ENCODE peak calls at places on chromosomes 16 and 17, in six cellular contexts. U is GM23248, J is neural progenitor cell, A is GM23338, S is MM.1S, L is hepatocyte. V is an unnamed sample.

GRCh38 chr17:75587718-75588545 is at the start of gene MYO15B:
- DNase-seq in U (peak; percentile 32), J (peak; percentile 83), A (peak; percentile 79), S (no peak), L (peak; percentile 75), V (no peak)

GRCh38 chr17:3796110-3796821 is 4.7 kb downstream of the ITGAE start:
- DNase-seq in U (no peak), J (no peak), A (no peak), S (no peak), L (no peak), V (no peak)

GRCh38 chr16:88662843-88663606 is at the start of gene MVD:
- DNase-seq in U (peak; percentile 99), J (peak; percentile 99), A (peak; percentile 98), S (peak; percentile 91), L (peak; percentile 99), V (peak; percentile 94)

GRCh38 chr17:27430882-27431491 is 25.3 kb upstream of the KSR1 start:
- DNase-seq in U (peak; percentile 59), J (peak; percentile 20), A (peak; percentile 67), S (no peak), L (peak; percentile 52), V (peak; percentile 57)

GRCh38 chr17:52673791-52674190 is 515.3 kb upstream of the CA10 start:
- DNase-seq in U (no peak), J (no peak), A (no peak), S (no peak), L (no peak), V (peak; percentile 11)

GRCh38 chr16:25692307-25692706 is 548 bp downstream of the HS3ST4 start:
- DNase-seq in U (peak; percentile 9), J (peak; percentile 66), A (peak; percentile 38), S (no peak), L (peak; percentile 57), V (no peak)

GRCh38 chr16:66619534-66620418 is 15.3 kb downstream of the CMTM3 start:
- DNase-seq in U (peak; percentile 81), J (no peak), A (no peak), S (no peak), L (no peak), V (no peak)

GRCh38 chr16:17224859-17225258 is 245.9 kb downstream of the XYLT1 start:
- DNase-seq in U (peak; percentile 78), J (no peak), A (no peak), S (no peak), L (peak; percentile 14), V (no peak)

GRCh38 chr17:74532115-74532514 is 840 bp upstream of the CD300LB start:
- DNase-seq in U (no peak), J (no peak), A (peak; percentile 86), S (peak; percentile 34), L (no peak), V (no peak)

GRCh38 chr17:83109793-83110645 is 30.6 kb downstream of the METRNL start:
- DNase-seq in U (peak; percentile 99), J (no peak), A (no peak), S (no peak), L (peak; percentile 91), V (peak; percentile 96)

GRCh38 chr16:47574091-47575054 is 113.2 kb downstream of the PHKB start:
- DNase-seq in U (peak; percentile 71), J (peak; percentile 5), A (peak; percentile 32), S (peak; percentile 57), L (no peak), V (peak; percentile 20)

GRCh38 chr17:59814685-59815084 is 78.1 kb downstream of the TUBD1 start:
- DNase-seq in U (no peak), J (no peak), A (no peak), S (no peak), L (no peak), V (no peak)

GRCh38 chr17:62045517-62045916 is 19.6 kb downstream of the MED13 start:
- DNase-seq in U (no peak), J (no peak), A (no peak), S (peak; percentile 19), L (no peak), V (no peak)

GRCh38 chr17:65039349-65039988 is 17.1 kb downstream of the GNA13 start:
- DNase-seq in U (no peak), J (no peak), A (no peak), S (peak; percentile 91), L (no peak), V (peak; percentile 86)

GRCh38 chr16:24088767-24089166 is 167.4 kb upstream of the CACNG3 start:
- DNase-seq in U (no peak), J (no peak), A (peak; percentile 16), S (no peak), L (peak; percentile 13), V (no peak)

GRCh38 chr16:12130691-12131302 is 154.3 kb downstream of the SNX29 start:
- DNase-seq in U (no peak), J (no peak), A (no peak), S (no peak), L (no peak), V (no peak)

GRCh38 chr17:70048020-70048419 is 27.0 kb upstream of the KCNJ16 start:
- DNase-seq in U (no peak), J (no peak), A (no peak), S (no peak), L (no peak), V (no peak)
- H2AFZ ChIP-seq in U (no peak overlapping the region), J (no peak overlapping the region), A (no peak overlapping the region), S (no peak overlapping the region), L (no peak overlapping the region), V (no peak overlapping the region)

DNA sequence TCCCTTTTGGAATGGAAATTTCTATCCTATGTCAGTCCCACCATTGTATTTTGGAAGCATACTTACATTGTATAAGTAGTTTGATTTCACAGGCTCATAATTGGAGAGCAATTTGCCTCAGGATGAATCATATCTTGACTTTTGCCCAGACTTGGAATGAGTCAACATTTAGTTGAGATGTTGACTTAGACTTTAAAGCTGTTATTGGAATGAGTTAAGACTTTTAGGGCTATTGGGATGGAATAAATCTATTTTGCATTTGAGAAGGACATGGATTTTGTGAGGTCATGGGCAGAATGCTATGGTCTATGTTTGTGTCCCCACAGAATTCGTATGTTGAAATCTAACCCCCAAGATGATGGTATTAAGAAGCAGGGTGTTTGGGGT is 12.2 kb upstream of the ZNF594 start:
- DNase-seq in U (peak; percentile 83), J (no peak), A (no peak), S (no peak), L (no peak), V (peak; percentile 50)
- TF ChIP-seq EZH2phosphoT487 in U (no peak), J (no peak), A (no peak), S (no peak), L (no peak), V (no peak)

GRCh38 chr17:5438716-5439445 is at the start of gene C1QBP:
- DNase-seq in U (peak; percentile 95), J (peak; percentile 96), A (peak; percentile 96), S (peak; percentile 97), L (peak; percentile 96), V (peak; percentile 94)

GRCh38 chr17:5437721-5438317 is 1.1 kb downstream of the C1QBP start:
- DNase-seq in U (peak; percentile 72), J (no peak), A (no peak), S (no peak), L (no peak), V (peak; percentile 72)

GRCh38 chr17:5443728-5444127 is 4.8 kb upstream of the C1QBP start:
- DNase-seq in U (no peak), J (no peak), A (no peak), S (no peak), L (no peak), V (no peak)

GRCh38 chr17:5434984-5435383 is 4.0 kb downstream of the C1QBP start:
- DNase-seq in U (no peak), J (no peak), A (no peak), S (no peak), L (no peak), V (no peak)

DNA sequence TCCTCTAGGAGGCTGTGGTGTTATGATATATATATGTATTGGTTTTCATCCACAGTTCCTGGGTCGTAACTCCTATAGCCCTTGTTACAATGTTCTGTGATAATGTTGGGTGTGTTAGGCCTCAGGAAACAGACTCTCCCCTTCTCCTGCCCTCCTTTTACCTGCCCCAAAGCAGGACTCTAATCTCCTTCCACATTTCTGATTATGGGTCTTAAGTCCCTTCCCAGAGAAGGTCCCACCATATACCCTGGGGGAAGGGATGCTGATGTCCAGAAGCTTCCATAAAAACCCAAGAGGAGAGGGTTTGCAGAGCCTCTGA is 450 bp upstream of the C1QBP start:
- DNase-seq in U (no peak), J (no peak), A (no peak), S (no peak), L (no peak), V (no peak)
- H2AFZ ChIP-seq in U (peak overlapping the region; percentile 83), J (peak overlapping the region; percentile 43), A (peak overlapping the region; percentile 65), S (peak overlapping the region; percentile 80), L (peak overlapping the region; percentile 36), V (peak overlapping the region; percentile 57)

DNA sequence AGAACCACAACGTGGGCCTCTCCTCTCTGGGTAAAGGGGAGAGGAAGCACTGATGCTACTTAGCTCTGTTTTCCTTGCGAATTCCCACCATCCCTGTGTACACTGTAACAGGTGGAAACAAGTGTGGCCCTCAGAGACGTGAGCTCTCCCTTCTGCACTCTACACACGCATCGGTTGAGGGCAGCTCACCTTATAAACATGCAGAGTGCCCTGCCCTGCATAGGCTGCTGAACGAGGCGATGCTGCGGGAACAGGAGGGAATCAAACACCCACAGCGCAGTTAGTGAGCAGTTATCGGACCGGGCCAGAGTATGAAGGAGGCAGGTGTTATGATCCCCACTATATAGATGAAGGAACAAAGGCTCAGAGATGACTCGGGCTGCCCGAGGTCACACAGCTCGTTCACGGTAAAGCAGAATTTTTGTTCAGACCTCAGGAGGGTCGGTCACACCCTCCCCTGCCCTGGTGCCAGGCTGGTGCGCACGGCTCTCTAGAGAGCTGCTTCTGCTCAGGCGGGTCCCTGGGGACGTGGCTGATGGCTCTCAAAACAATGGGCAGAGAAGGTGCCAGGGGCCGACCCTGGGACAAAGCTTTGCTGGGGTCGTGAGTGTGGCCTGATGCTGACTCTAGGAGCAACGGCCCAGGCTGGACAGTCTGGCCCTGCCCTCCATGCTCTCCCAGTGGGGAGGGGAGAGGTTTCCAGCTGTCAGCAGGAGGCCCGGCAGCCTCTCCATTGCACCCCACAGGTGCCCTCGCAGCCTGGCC is 68.5 kb downstream of the RPH3AL start:
- DNase-seq in U (no peak), J (no peak), A (no peak), S (no peak), L (no peak), V (no peak)
- TF ChIP-seq EZH2phosphoT487 in U (no peak), J (no peak), A (no peak), S (no peak), L (no peak), V (no peak)

DNA sequence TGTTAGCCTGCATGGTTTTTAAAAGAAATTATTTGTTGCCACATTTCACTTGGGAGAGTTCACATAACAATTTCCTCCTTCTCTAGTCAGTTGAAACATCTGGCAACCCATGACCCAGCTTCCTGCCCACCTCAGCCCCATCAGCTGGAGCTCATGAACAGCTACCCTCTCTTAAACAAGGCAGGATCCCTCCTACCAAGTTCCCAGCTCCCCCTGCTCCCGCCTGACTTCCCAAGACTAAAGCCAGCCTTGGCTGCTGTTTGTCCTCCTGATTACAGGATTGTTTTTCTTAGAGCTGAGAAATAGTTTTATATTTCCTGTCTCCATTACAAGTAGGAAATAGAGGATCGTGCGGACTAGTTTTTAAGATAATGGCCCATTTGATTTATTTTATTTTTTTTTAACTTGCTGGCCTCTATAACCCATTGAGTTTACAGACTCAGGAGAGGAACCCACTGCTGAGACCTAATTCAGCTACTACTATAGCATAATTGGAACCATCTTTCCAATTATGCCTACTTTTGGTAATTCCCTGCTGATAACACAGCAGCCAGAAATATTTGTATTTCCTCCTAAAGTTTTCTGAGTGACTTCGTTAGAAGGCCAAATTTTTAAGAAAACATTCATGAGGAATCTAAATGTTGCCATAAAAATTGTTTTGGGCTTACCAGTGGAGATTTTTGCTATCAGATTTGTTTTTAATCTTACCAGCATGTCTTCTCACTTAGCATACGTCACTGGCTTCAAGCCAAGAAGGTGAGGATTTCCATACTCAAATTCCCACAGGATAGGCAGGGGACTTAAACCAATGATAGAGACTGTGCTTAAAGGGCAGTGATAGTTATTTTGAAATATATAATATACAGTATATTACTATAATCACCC is 90.0 kb downstream of the ELAC2 start:
- DNase-seq in U (peak; percentile 8), J (no peak), A (no peak), S (no peak), L (peak; percentile 11), V (no peak)
- H2AFZ ChIP-seq in U (no peak overlapping the region), J (no peak overlapping the region), A (no peak overlapping the region), S (no peak overlapping the region), L (no peak overlapping the region), V (no peak overlapping the region)

V was measured in PC-3.